ENCODE peak calls at places on chromosome X, in six cellular contexts. One of them, this sample, is unnamed.

GRCh38 chrX:118218940-118219339 is 102.3 kb upstream of the KLHL13 start:
- DNase-seq in spleen: no peak
- DNase-seq in H54: no peak
- DNase-seq in K562: no peak
- DNase-seq in suprapubic skin: no peak
- DNase-seq in uterus: no peak
- DNase-seq in this sample: no peak

GRCh38 chrX:149717803-149718202 is 5.9 kb downstream of the MAGEA11 start:
- DNase-seq in suprapubic skin: no peak
- DNase-seq in K562: no peak
- DNase-seq in H54: no peak
- DNase-seq in uterus: no peak
- DNase-seq in spleen: no peak
- DNase-seq in this sample: no peak

GRCh38 chrX:115592997-115593734 is 32.2 kb downstream of the PLS3 start:
- DNase-seq in spleen: no peak
- DNase-seq in H54: no peak
- DNase-seq in uterus: no peak
- DNase-seq in K562: no peak
- DNase-seq in suprapubic skin: no peak
- DNase-seq in this sample: no peak

GRCh38 chrX:37509349-37509748 is 62.1 kb upstream of the LANCL3 start:
- DNase-seq in suprapubic skin: no peak
- DNase-seq in K562: no peak
- DNase-seq in uterus: no peak
- DNase-seq in spleen: no peak
- DNase-seq in H54: no peak
- DNase-seq in this sample: no peak

GRCh38 chrX:125709074-125709473 is 389.4 kb downstream of the TEX13C start:
- DNase-seq in H54: no peak
- DNase-seq in spleen: peak; percentile 54
- DNase-seq in uterus: no peak
- DNase-seq in suprapubic skin: no peak
- DNase-seq in K562: no peak
- DNase-seq in this sample: no peak

GRCh38 chrX:17930850-17931249 is 69.8 kb upstream of the RAI2 start:
- DNase-seq in uterus: no peak
- DNase-seq in suprapubic skin: no peak
- DNase-seq in H54: no peak
- DNase-seq in spleen: no peak
- DNase-seq in K562: no peak
- DNase-seq in this sample: no peak

GRCh38 chrX:39065051-39065871 is 264.0 kb downstream of the MID1IP1 start:
- DNase-seq in K562: no peak
- DNase-seq in spleen: no peak
- DNase-seq in H54: no peak
- DNase-seq in suprapubic skin: no peak
- DNase-seq in uterus: no peak
- DNase-seq in this sample: no peak

GRCh38 chrX:79259073-79259689 is 108.0 kb downstream of the ITM2A start:
- DNase-seq in K562: no peak
- DNase-seq in spleen: no peak
- DNase-seq in H54: no peak
- DNase-seq in uterus: no peak
- DNase-seq in suprapubic skin: no peak
- DNase-seq in this sample: no peak

GRCh38 chrX:47078129-47079043 is at the start of gene RGN:
- DNase-seq in spleen: no peak
- DNase-seq in K562: no peak
- DNase-seq in suprapubic skin: no peak
- DNase-seq in H54: no peak
- DNase-seq in uterus: peak; percentile 13
- DNase-seq in this sample: no peak

GRCh38 chrX:118560380-118560932 is 64.8 kb downstream of the DOCK11 start:
- DNase-seq in uterus: no peak
- DNase-seq in suprapubic skin: no peak
- DNase-seq in K562: no peak
- DNase-seq in spleen: no peak
- DNase-seq in H54: no peak
- DNase-seq in this sample: no peak

GRCh38 chrX:148470324-148470723 is 30.1 kb upstream of the AFF2 start:
- DNase-seq in H54: no peak
- DNase-seq in uterus: no peak
- DNase-seq in suprapubic skin: no peak
- DNase-seq in K562: no peak
- DNase-seq in spleen: no peak
- DNase-seq in this sample: no peak

GRCh38 chrX:104762641-104763040 is 196.6 kb downstream of the IL1RAPL2 start:
- DNase-seq in H54: no peak
- DNase-seq in suprapubic skin: no peak
- DNase-seq in uterus: no peak
- DNase-seq in spleen: no peak
- DNase-seq in K562: no peak
- DNase-seq in this sample: no peak

GRCh38 chrX:134388161-134389109 is 71.5 kb upstream of the HPRT1 start:
- DNase-seq in uterus: no peak
- DNase-seq in K562: no peak
- DNase-seq in spleen: no peak
- DNase-seq in suprapubic skin: no peak
- DNase-seq in H54: no peak
- DNase-seq in this sample: no peak

GRCh38 chrX:33210156-33210555 is 1.2 kb downstream of the DMD start:
- DNase-seq in K562: no peak
- DNase-seq in spleen: no peak
- DNase-seq in uterus: no peak
- DNase-seq in H54: no peak
- DNase-seq in suprapubic skin: no peak
- DNase-seq in this sample: no peak

GRCh38 chrX:33207056-33207455 is 4.3 kb downstream of the DMD start:
- DNase-seq in H54: no peak
- DNase-seq in spleen: no peak
- DNase-seq in uterus: no peak
- DNase-seq in suprapubic skin: no peak
- DNase-seq in K562: no peak
- DNase-seq in this sample: no peak

DNA sequence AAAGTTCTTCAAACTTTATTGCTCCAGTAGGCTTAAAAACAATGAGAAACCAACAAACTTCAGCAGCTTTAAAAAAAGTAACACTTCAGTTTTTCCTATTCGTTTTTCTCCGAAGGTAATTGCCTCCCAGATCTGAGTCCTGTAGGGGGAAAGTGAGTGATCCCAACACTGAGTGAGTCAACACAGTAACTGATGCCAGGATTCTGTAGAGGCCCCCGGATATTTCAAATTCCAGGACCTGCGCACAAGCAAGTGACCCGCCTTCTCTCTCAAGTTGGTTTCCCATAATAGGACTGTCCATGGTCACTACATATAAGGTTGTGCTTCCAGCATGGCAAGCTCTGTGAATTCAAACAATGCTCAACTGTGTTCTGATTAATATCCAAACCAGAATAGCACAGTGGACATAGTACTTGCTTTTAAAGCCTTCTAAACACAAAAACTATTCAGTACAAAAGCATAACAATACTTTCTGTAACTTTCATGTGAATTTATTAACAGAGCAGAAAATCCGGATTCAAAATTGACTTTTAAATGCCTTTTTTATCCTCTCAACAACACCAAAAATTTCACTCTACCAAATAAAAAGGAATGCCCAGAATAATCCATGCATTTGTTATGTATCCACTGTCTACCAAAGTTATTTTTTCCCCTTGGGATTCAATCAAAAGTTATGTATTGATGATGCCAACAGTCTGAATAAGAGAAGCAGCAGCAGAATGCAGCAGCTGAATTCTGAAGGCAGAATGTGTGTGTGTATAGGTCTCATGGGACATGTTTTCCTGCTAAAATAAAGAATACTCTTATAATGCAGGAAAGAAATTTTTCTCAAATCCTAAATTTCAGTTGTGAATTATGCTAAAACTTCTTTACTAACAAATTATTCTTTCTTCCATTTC is at the start of gene DMD:
- DNase-seq in H54: no peak
- DNase-seq in spleen: no peak
- DNase-seq in uterus: peak; percentile 70
- DNase-seq in K562: no peak
- DNase-seq in suprapubic skin: no peak
- DNase-seq in this sample: no peak
- TF ChIP-seq POLR2A in H54: no peak
- TF ChIP-seq POLR2A in spleen: no peak
- TF ChIP-seq POLR2A in uterus: peak; percentile 43
- TF ChIP-seq POLR2A in K562: no peak
- TF ChIP-seq POLR2A in suprapubic skin: no peak
- TF ChIP-seq POLR2A in this sample: no peak

GRCh38 chrX:154750301-154751120 is at the start of gene GAB3:
- DNase-seq in suprapubic skin: peak; percentile 66
- DNase-seq in H54: no peak
- DNase-seq in K562: no peak
- DNase-seq in uterus: no peak
- DNase-seq in spleen: peak; percentile 92
- DNase-seq in this sample: no peak

GRCh38 chrX:154748712-154749339 is 2.1 kb downstream of the GAB3 start:
- DNase-seq in K562: peak; percentile 72
- DNase-seq in uterus: peak; percentile 46
- DNase-seq in suprapubic skin: no peak
- DNase-seq in H54: no peak
- DNase-seq in spleen: no peak
- DNase-seq in this sample: no peak

GRCh38 chrX:154749856-154750255 is 1.0 kb downstream of the GAB3 start:
- DNase-seq in spleen: no peak
- DNase-seq in uterus: no peak
- DNase-seq in H54: no peak
- DNase-seq in suprapubic skin: no peak
- DNase-seq in K562: no peak
- DNase-seq in this sample: no peak

GRCh38 chrX:154751121-154751668 is 318 bp upstream of the GAB3 start:
- DNase-seq in uterus: no peak
- DNase-seq in K562: peak; percentile 42
- DNase-seq in H54: no peak
- DNase-seq in suprapubic skin: no peak
- DNase-seq in spleen: peak; percentile 82
- DNase-seq in this sample: no peak

DNA sequence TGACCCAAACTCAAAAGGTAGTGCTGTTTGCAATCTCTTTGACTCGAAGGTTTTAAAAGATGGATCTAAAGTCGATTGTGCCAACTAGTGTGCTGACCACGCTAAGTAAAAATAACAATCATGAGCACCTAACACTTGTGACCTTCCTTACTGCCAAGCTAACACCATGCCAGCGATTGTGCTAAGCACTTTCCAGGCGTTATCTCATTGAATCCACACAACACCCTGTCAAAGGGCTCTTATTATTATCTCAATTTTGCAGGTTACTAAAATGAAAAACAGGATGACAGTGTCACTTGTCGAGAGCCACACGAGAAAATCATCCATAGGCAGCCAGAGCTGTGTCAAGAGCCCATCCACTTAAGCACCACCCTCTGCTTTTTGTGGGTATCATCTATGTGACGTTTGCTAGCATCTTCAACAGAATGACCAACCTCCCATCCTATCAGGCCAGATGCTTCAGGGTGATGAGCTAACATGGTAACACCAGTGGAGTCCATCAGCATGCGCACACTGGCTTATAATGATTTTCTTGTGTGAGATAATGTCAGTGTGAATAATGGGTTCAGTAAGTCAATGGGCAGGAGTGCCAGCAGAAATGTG is 893 bp upstream of the GAB3 start:
- DNase-seq in suprapubic skin: no peak
- DNase-seq in H54: no peak
- DNase-seq in uterus: no peak
- DNase-seq in K562: peak; percentile 62
- DNase-seq in spleen: no peak
- DNase-seq in this sample: no peak
- TF ChIP-seq POLR2A in suprapubic skin: no peak
- TF ChIP-seq POLR2A in H54: no peak
- TF ChIP-seq POLR2A in uterus: no peak
- TF ChIP-seq POLR2A in K562: no peak
- TF ChIP-seq POLR2A in spleen: no peak
- TF ChIP-seq POLR2A in this sample: no peak

GRCh38 chrX:120485562-120486520 is 16.7 kb upstream of the LAMP2 start:
- DNase-seq in spleen: peak; percentile 89
- DNase-seq in uterus: peak; percentile 75
- DNase-seq in H54: peak; percentile 49
- DNase-seq in suprapubic skin: peak; percentile 81
- DNase-seq in K562: peak; percentile 70
- DNase-seq in this sample: peak; percentile 7
- TF ChIP-seq POLR2A in spleen: no peak
- TF ChIP-seq POLR2A in uterus: no peak
- TF ChIP-seq POLR2A in H54: no peak
- TF ChIP-seq POLR2A in suprapubic skin: peak; percentile 32
- TF ChIP-seq POLR2A in K562: peak; percentile 70
- TF ChIP-seq POLR2A in this sample: no peak

GRCh38 chrX:52261125-52261462 is 76.4 kb downstream of the MAGED4 start:
- DNase-seq in suprapubic skin: no peak
- DNase-seq in spleen: no peak
- DNase-seq in H54: no peak
- DNase-seq in K562: no peak
- DNase-seq in uterus: no peak
- DNase-seq in this sample: no peak

GRCh38 chrX:52265713-52266112 is 81.0 kb downstream of the MAGED4 start:
- DNase-seq in K562: no peak
- DNase-seq in spleen: no peak
- DNase-seq in uterus: no peak
- DNase-seq in suprapubic skin: no peak
- DNase-seq in H54: no peak
- DNase-seq in this sample: no peak

GRCh38 chrX:52263417-52263816 is 78.7 kb downstream of the MAGED4 start:
- DNase-seq in suprapubic skin: no peak
- DNase-seq in K562: no peak
- DNase-seq in uterus: no peak
- DNase-seq in spleen: no peak
- DNase-seq in H54: no peak
- DNase-seq in this sample: no peak

GRCh38 chrX:52262195-52262546 is 77.5 kb downstream of the MAGED4 start:
- DNase-seq in suprapubic skin: no peak
- DNase-seq in spleen: no peak
- DNase-seq in K562: no peak
- DNase-seq in uterus: no peak
- DNase-seq in H54: no peak
- DNase-seq in this sample: no peak

DNA sequence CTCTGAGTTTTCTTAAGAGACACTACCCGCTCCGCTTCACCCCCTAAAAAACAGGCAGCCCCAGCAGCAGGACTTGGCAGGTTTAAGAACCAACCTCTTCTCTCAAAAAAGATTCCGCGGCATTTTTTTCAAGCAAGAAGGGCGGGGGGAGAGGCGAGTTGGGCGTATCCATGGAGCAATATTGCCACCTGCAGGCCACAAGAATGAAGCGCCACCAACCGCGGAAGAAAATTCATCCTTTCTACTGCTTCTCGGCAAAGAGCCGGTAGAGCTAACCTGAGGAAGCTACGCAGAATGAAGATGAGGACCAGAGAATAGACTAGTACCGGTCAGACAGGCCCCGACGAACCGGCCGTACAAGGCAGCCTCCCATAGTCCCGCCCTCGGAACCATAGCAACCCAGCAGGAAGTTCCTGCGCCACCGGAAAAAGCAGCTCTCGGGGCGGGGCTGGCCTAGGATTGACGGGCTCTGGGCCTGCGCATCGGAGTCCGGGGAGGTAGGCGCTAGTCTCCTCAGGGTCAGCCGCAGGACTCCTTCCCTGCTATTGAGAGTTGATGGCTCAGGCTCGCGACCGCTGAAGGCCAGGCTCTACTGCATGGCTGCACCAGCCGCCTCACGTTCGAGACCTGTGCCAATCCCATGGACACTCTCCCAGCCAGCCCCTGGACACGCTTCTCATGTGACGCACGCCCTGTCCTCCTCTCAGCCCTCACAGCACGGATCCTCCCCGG is 76.9 kb downstream of the MAGED4 start:
- DNase-seq in uterus: peak; percentile 98
- DNase-seq in spleen: peak; percentile 97
- DNase-seq in K562: peak; percentile 60
- DNase-seq in suprapubic skin: peak; percentile 97
- DNase-seq in H54: peak; percentile 8
- DNase-seq in this sample: peak; percentile 49
- TF ChIP-seq POLR2A in uterus: no peak
- TF ChIP-seq POLR2A in spleen: peak; percentile 20
- TF ChIP-seq POLR2A in K562: no peak
- TF ChIP-seq POLR2A in suprapubic skin: no peak
- TF ChIP-seq POLR2A in H54: peak; percentile 60
- TF ChIP-seq POLR2A in this sample: no peak